ENCODE peak calls at places on chromosomes 4 and X, in four cellular contexts. D is ELF-1, V is choroid plexus epithelial cell, O is AG08395. B is an unnamed sample.

GRCh38 chr4:122874194-122874593 is 47.6 kb downstream of the FGF2 start:
- DNase-seq in D (no peak), V (peak), O (peak), B (no peak)

GRCh38 chrX:19174401-19175025 is 52.2 kb upstream of the ADGRG2 start:
- DNase-seq in D (no peak), V (peak), O (peak), B (peak)

GRCh38 chrX:101257448-101258259 is 33.5 kb downstream of the TAF7L start:
- DNase-seq in D (no peak), V (peak), O (peak), B (no peak)

GRCh38 chrX:3711331-3711917 is 2.0 kb downstream of the PRKX start:
- DNase-seq in D (no peak), V (no peak), O (no peak), B (no peak)

GRCh38 chr4:84971319-84971932 is 4.9 kb upstream of the WDFY3 start:
- DNase-seq in D (no peak), V (peak), O (peak), B (no peak)

GRCh38 chr4:7348946-7349900 is 85.5 kb downstream of the PSAPL1 start:
- DNase-seq in D (no peak), V (no peak), O (no peak), B (peak)

GRCh38 chrX:137479394-137479793 is 86.5 kb upstream of the ZIC3 start:
- DNase-seq in D (no peak), V (no peak), O (no peak), B (no peak)

GRCh38 chrX:51361251-51361650 is 28.6 kb downstream of the NUDT10 start:
- DNase-seq in D (peak), V (no peak), O (no peak), B (peak)

GRCh38 chr4:43776371-43776770 is 672.2 kb downstream of the KCTD8 start:
- DNase-seq in D (no peak), V (peak), O (no peak), B (no peak)

GRCh38 chr4:96913437-96914075 is 1073.7 kb downstream of the PDHA2 start:
- DNase-seq in D (peak), V (peak), O (no peak), B (no peak)

GRCh38 chr4:52983563-52984303 is 121.6 kb downstream of the RASL11B start:
- DNase-seq in D (no peak), V (peak), O (peak), B (peak)

GRCh38 chrX:97766496-97767095 is 882.9 kb downstream of the RPA4 start:
- DNase-seq in D (peak), V (no peak), O (no peak), B (no peak)

GRCh38 chr4:140659935-140660710 is 91.4 kb upstream of the UCP1 start:
- DNase-seq in D (no peak), V (no peak), O (no peak), B (no peak)

GRCh38 chr4:20428410-20429160 is 176.9 kb downstream of the SLIT2 start:
- DNase-seq in D (no peak), V (peak), O (peak), B (no peak)

GRCh38 chr4:105234582-105234981 is 87.9 kb downstream of the TET2 start:
- DNase-seq in D (peak), V (no peak), O (no peak), B (no peak)

GRCh38 chr4:78543424-78544238 is 7.9 kb upstream of the ANXA3 start:
- DNase-seq in D (no peak), V (peak), O (no peak), B (no peak)

GRCh38 chr4:2977116-2978097 is 14.0 kb downstream of the GRK4 start:
- DNase-seq in D (peak), V (peak), O (peak), B (peak)

GRCh38 chr4:105969575-105969974 is 74.3 kb downstream of the NPNT start:
- DNase-seq in D (no peak), V (no peak), O (no peak), B (no peak)

GRCh38 chrX:69362889-69363288 is 141.2 kb upstream of the NALF2 start:
- DNase-seq in D (no peak), V (no peak), O (peak), B (no peak)

GRCh38 chrX:119753639-119754257 is 4.6 kb upstream of the SOWAHD start:
- DNase-seq in D (peak), V (peak), O (no peak), B (peak)

GRCh38 chrX:128020701-128021100 is 31.5 kb downstream of the ACTRT1 start:
- DNase-seq in D (peak), V (peak), O (no peak), B (no peak)

GRCh38 chrX:1534321-1535168 is 2.4 kb downstream of the P2RY8 start:
- DNase-seq in D (peak), V (no peak), O (no peak), B (no peak)

GRCh38 chr4:124157781-124158180 is 554.8 kb downstream of the ANKRD50 start:
- DNase-seq in D (no peak), V (no peak), O (no peak), B (no peak)

B was measured in osteoblast.